ENCODE peak calls at places on chromosomes 13 and 19, in five cellular contexts. A is AG10803; B is activated CD4-positive, CD25-positive, alpha-beta regulatory T cell treated with anti-CD3 and anti-CD28 coated beads, Interleukin-2, amount 50 U/mL, for 16 hours; Y is ACHN; Q is HepG2. P is an unnamed sample.

GRCh38 chr13:27808866-27809546 is 16.7 kb downstream of the GSX1 start:
- DNase-seq in A (no peak), B (no peak), Q (no peak), Y (no peak), P (no peak)

GRCh38 chr19:32404939-32405430 is 585 bp upstream of the DPY19L3 start:
- DNase-seq in A (peak), Q (peak), Y (peak), B (no peak), P (no peak)

GRCh38 chr13:41107104-41107571 is 25.5 kb downstream of the KBTBD6 start:
- DNase-seq in Q (peak), Y (no peak), A (no peak), B (no peak), P (no peak)

GRCh38 chr13:99419591-99420243 is 81.6 kb upstream of the TM9SF2 start:
- DNase-seq in Y (no peak), B (no peak), A (no peak), Q (no peak), P (no peak)

GRCh38 chr13:102122147-102122546 is 279.7 kb downstream of the FGF14 start:
- DNase-seq in B (no peak), Y (no peak), A (no peak), Q (no peak), P (no peak)

GRCh38 chr19:45339629-45340028 is 921 bp upstream of the KLC3 start:
- DNase-seq in Q (no peak), Y (no peak), B (no peak), A (no peak), P (no peak)

GRCh38 chr13:113964251-113964995 is 9.5 kb downstream of the C13orf46 start:
- DNase-seq in A (no peak), Q (no peak), Y (no peak), B (no peak), P (no peak)

GRCh38 chr13:99974939-99975561 is 3.5 kb upstream of the ZIC5 start:
- DNase-seq in Y (no peak), B (no peak), Q (no peak), A (no peak), P (peak)

P was measured in substantia nigra.